ENCODE peak calls at places on chromosomes 7 and 10, in six cellular contexts. C is H1, E is IMR-90, M is trophoblast cell, T is neuronal stem cell, U is mesenchymal stem cell. N is an unnamed sample.

GRCh38 chr7:92246363-92247101 is 758 bp downstream of the ANKIB1 start:
- DNase-seq in C (no peak), E (peak), M (peak), T (no peak), U (peak), N (peak)

GRCh38 chr10:8331896-8332729 is 277.6 kb downstream of the GATA3 start:
- DNase-seq in C (peak), E (peak), M (peak), T (peak), U (peak), N (peak)

GRCh38 chr7:17152698-17153097 is 145.8 kb upstream of the AHR start:
- DNase-seq in C (no peak), E (no peak), M (peak), T (no peak), U (no peak), N (no peak)

GRCh38 chr7:10412426-10413019 is 561.1 kb upstream of the PHF14 start:
- DNase-seq in C (no peak), E (peak), M (peak), T (peak), U (peak), N (peak)

GRCh38 chr10:131318791-131319190 is 7.3 kb upstream of the TCERG1L start:
- DNase-seq in C (no peak), E (no peak), M (no peak), T (no peak), U (no peak), N (no peak)

GRCh38 chr10:132065491-132066105 is at the start of gene JAKMIP3:
- DNase-seq in C (no peak), E (peak), M (peak), T (peak), U (peak), N (peak)

GRCh38 chr7:114791771-114792170 is 130.1 kb upstream of the MDFIC start:
- DNase-seq in C (no peak), E (peak), M (peak), T (no peak), U (no peak), N (no peak)

GRCh38 chr7:88669913-88670312 is 89.6 kb upstream of the ZNF804B start:
- DNase-seq in C (no peak), E (no peak), M (no peak), T (no peak), U (no peak), N (no peak)

GRCh38 chr7:74173074-74173473 is 1.1 kb upstream of the EIF4H start:
- DNase-seq in C (no peak), E (no peak), M (peak), T (no peak), U (no peak), N (no peak)

GRCh38 chr7:113085781-113086390 is 741 bp downstream of the GPR85 start:
- DNase-seq in C (no peak), E (peak), M (no peak), T (no peak), U (peak), N (peak)

GRCh38 chr7:113087278-113087998 is 811 bp upstream of the GPR85 start:
- DNase-seq in C (no peak), E (peak), M (peak), T (no peak), U (peak), N (peak)

GRCh38 chr7:113084499-113085172 is 2.0 kb downstream of the GPR85 start:
- DNase-seq in C (no peak), E (no peak), M (no peak), T (no peak), U (no peak), N (no peak)

GRCh38 chr7:113086431-113086888 is at the start of gene GPR85:
- DNase-seq in C (peak), E (peak), M (peak), T (peak), U (peak), N (peak)

GRCh38 chr7:113086928-113087277 is 276 bp upstream of the GPR85 start:
- DNase-seq in C (no peak), E (no peak), M (no peak), T (no peak), U (no peak), N (no peak)
- H3K4me3 ChIP-seq in C (peak), E (peak), M (no peak), T (peak), U (no peak), N (no peak)

GRCh38 chr7:127953966-127954365 is 77.3 kb downstream of the LRRC4 start:
- DNase-seq in C (no peak), E (no peak), M (no peak), T (no peak), U (no peak), N (peak)

GRCh38 chr7:127955051-127955531 is 76.1 kb downstream of the LRRC4 start:
- DNase-seq in C (no peak), E (no peak), M (no peak), T (no peak), U (no peak), N (no peak)

GRCh38 chr7:127953423-127953822 is 77.8 kb downstream of the LRRC4 start:
- DNase-seq in C (no peak), E (no peak), M (no peak), T (no peak), U (no peak), N (no peak)

GRCh38 chr7:127957886-127958285 is 73.4 kb downstream of the LRRC4 start:
- DNase-seq in C (no peak), E (no peak), M (no peak), T (no peak), U (no peak), N (peak)

GRCh38 chr7:127954371-127954770 is 76.9 kb downstream of the LRRC4 start:
- DNase-seq in C (no peak), E (no peak), M (no peak), T (no peak), U (no peak), N (no peak)
- H2AK5ac ChIP-seq in C (no peak), E (no peak), M (no peak), T (no peak), U (no peak), N (no peak)

DNA sequence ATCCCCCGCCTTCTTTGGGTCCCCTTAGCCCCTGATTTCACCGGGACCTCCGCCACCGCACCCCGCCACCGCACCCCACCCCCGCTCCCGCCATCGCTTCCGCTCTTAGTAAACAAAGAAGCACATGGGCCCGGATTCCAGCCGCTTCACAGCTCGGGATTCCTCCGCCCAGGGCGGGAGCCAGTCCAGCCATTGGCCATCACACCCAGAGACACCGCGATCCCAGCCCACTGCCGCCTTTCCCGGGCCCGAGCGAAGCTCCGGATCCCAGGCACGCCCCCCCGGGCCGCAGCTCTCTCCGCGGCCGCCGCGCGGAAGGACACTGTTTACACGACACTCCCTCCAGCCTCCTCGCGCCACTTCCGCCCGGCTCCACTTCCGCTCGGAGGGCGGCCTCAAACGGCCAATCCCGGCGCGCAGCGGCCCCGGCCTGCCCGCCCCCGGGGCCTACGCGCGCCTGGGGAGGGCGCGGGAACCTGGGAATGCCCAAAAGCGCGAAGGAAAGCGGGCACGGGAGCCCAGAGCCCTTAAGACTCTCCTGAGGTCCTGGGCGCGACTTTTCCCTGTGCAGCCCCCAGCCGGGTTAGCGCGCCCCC is 679 bp downstream of the MCM7 start:
- DNase-seq in C (no peak), E (peak), M (peak), T (peak), U (peak), N (peak)
- H2BK120ac ChIP-seq in C (no peak), E (no peak), M (peak), T (peak), U (peak), N (no peak)

GRCh38 chr7:12771378-12771877 is 84.0 kb downstream of the ARL4A start:
- DNase-seq in C (no peak), E (peak), M (no peak), T (peak), U (no peak), N (peak)
- H3K4me3 ChIP-seq in C (no peak), E (no peak), M (no peak), T (peak), U (no peak), N (no peak)

DNA sequence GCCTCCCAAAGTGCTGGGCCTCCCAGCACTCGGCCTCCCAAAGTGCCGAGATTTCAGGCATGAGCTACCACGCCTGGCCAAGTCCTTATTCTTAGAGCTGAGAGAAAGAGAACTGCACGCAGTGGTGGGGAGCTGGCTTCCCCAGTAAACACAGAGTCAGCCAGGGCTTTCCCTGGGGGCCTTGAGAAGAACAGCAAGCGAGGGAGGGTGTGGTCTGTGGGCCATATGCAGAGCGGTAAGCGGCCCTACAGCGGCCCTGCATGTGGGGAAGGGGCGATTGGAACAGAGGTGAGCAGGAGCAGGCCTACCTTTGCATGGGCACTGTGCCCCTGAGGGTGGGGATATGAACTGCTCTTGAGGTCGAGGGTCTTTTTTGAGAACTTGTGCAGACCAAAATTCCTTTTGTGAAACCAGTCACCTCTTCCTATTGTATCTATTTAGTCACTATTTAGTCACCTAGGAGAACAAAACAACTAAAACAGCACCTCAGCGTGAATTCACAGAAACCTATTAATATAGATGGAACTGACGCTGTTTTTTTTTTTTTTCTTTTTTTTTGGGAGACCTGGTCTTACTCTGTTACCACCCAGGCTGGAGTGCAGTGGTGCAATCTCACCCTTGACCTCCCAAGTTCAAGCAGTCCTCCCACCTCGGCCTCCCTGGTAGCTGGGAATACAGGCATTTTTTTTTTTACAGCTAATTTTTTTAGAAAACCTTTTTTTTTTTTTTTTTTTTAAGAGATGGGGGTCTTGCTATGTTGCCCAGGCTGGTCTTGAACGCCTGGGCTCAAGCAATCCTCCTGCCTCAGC is 36.9 kb upstream of the SH2D4B start:
- DNase-seq in C (no peak), E (no peak), M (peak), T (no peak), U (no peak), N (peak)
- H2AK5ac ChIP-seq in C (no peak), E (no peak), M (peak), T (no peak), U (peak), N (no peak)

GRCh38 chr7:90211391-90212148 is at the start of gene STEAP2:
- DNase-seq in C (peak), E (peak), M (peak), T (peak), U (peak), N (peak)
- H2BK120ac ChIP-seq in C (peak), E (no peak), M (no peak), T (peak), U (no peak), N (peak)

GRCh38 chr7:139767561-139767982 is 10.2 kb downstream of the HIPK2 start:
- DNase-seq in C (no peak), E (no peak), M (no peak), T (no peak), U (peak), N (no peak)
- H3K4me3 ChIP-seq in C (no peak), E (no peak), M (no peak), T (no peak), U (no peak), N (no peak)